ENCODE peak calls at places on chromosomes 7 and 10, in four cellular contexts. K is thoracic aorta; M is lower leg skin; V is CD4-positive, alpha-beta T cell. G is an unnamed sample.

GRCh38 chr7:34652784-34653183 is 5.2 kb upstream of the NPSR1 start:
- DNase-seq in K (no peak), M (no peak), V (no peak), G (no peak)

GRCh38 chr10:113064039-113064438 is 114.0 kb downstream of the TCF7L2 start:
- DNase-seq in K (no peak), M (no peak), V (no peak), G (no peak)

GRCh38 chr7:150811-151221 is 41.6 kb upstream of the FAM20C start:
- DNase-seq in K (no peak), M (no peak), V (no peak), G (no peak)

GRCh38 chr10:96276426-96276825 is 5.1 kb upstream of the BLNK start:
- DNase-seq in K (no peak), M (peak), V (no peak), G (no peak)

GRCh38 chr10:71398991-71399375 is 2.3 kb downstream of the CDH23 start:
- DNase-seq in K (no peak), M (peak), V (no peak), G (no peak)

GRCh38 chr7:539731-540411 is 20.2 kb upstream of the PDGFA start:
- DNase-seq in K (no peak), M (no peak), V (no peak), G (no peak)

GRCh38 chr10:49751636-49752510 is 10.2 kb downstream of the OGDHL start:
- DNase-seq in K (no peak), M (peak), V (no peak), G (no peak)

GRCh38 chr10:113304726-113305125 is 248.1 kb upstream of the HABP2 start:
- DNase-seq in K (no peak), M (no peak), V (no peak), G (no peak)

GRCh38 chr10:43781480-43782361 is 133.0 kb upstream of the ZNF32 start:
- DNase-seq in K (no peak), M (peak), V (no peak), G (no peak)

GRCh38 chr10:60042262-60042661 is 135.9 kb upstream of the CCDC6 start:
- DNase-seq in K (no peak), M (no peak), V (no peak), G (no peak)

GRCh38 chr7:99579956-99580777 is 17.9 kb upstream of the TMEM225B start:
- DNase-seq in K (no peak), M (peak), V (peak), G (no peak)

GRCh38 chr7:121516791-121517305 is 120.7 kb upstream of the FAM3C start:
- DNase-seq in K (no peak), M (no peak), V (no peak), G (no peak)

GRCh38 chr7:44247868-44248651 is 47.3 kb downstream of the YKT6 start:
- DNase-seq in K (no peak), M (no peak), V (no peak), G (no peak)

GRCh38 chr7:134174797-134175261 is 47.7 kb downstream of the LRGUK start:
- DNase-seq in K (no peak), M (no peak), V (no peak), G (peak)

GRCh38 chr10:5411941-5412276 is 448 bp upstream of the NET1 start:
- DNase-seq in K (no peak), M (no peak), V (no peak), G (no peak)

GRCh38 chr7:113188396-113188795 is 70.0 kb upstream of the SMIM30 start:
- DNase-seq in K (no peak), M (no peak), V (no peak), G (no peak)

GRCh38 chr10:133124357-133125211 is 35.4 kb upstream of the KNDC1 start:
- DNase-seq in K (no peak), M (no peak), V (no peak), G (peak)

GRCh38 chr10:62851449-62851848 is 35.3 kb upstream of the EGR2 start:
- DNase-seq in K (no peak), M (no peak), V (no peak), G (no peak)

GRCh38 chr7:18109762-18110161 is 82.1 kb upstream of the PRPS1L1 start:
- DNase-seq in K (no peak), M (no peak), V (no peak), G (no peak)

GRCh38 chr10:35643976-35644799 is 2.1 kb upstream of the FZD8 start:
- DNase-seq in K (no peak), M (no peak), V (no peak), G (peak)

GRCh38 chr7:47142169-47142866 is 439.6 kb downstream of the TNS3 start:
- DNase-seq in K (no peak), M (no peak), V (no peak), G (no peak)

GRCh38 chr10:133325392-133325760 is 11.3 kb downstream of the CALY start:
- DNase-seq in K (no peak), M (no peak), V (no peak), G (no peak)

GRCh38 chr10:68604441-68604840 is 44.3 kb downstream of the TET1 start:
- DNase-seq in K (no peak), M (no peak), V (no peak), G (no peak)

GRCh38 chr10:63713191-63714144 is 192.3 kb downstream of the REEP3 start:
- DNase-seq in K (no peak), M (no peak), V (no peak), G (no peak)

GRCh38 chr7:124930655-124931597 is 1.3 kb upstream of the POT1 start:
- DNase-seq in K (no peak), M (no peak), V (no peak), G (no peak)

GRCh38 chr10:91705948-91706670 is 73.2 kb upstream of the PPP1R3C start:
- DNase-seq in K (no peak), M (no peak), V (no peak), G (no peak)

GRCh38 chr10:123154943-123155505 is 822 bp downstream of the BUB3 start:
- DNase-seq in K (no peak), M (no peak), V (no peak), G (no peak)

GRCh38 chr7:46754135-46754730 is 827.7 kb downstream of the TNS3 start:
- DNase-seq in K (no peak), M (no peak), V (no peak), G (no peak)

GRCh38 chr7:13442226-13442625 is 547.2 kb downstream of the ETV1 start:
- DNase-seq in K (no peak), M (no peak), V (no peak), G (no peak)

GRCh38 chr7:147415991-147416390 is 1174.6 kb upstream of the C7orf33 start:
- DNase-seq in K (no peak), M (no peak), V (no peak), G (no peak)

GRCh38 chr7:27128034-27128433 is 2.5 kb downstream of the HOXA4 start:
- DNase-seq in K (no peak), M (peak), V (no peak), G (no peak)

GRCh38 chr7:44283381-44284211 is 41.8 kb downstream of the CAMK2B start:
- DNase-seq in K (no peak), M (peak), V (no peak), G (no peak)

GRCh38 chr10:30988831-30989458 is 42.7 kb downstream of the ZNF438 start:
- DNase-seq in K (no peak), M (no peak), V (no peak), G (no peak)

GRCh38 chr7:25454562-25455031 is 226.3 kb upstream of the NPVF start:
- DNase-seq in K (no peak), M (no peak), V (no peak), G (no peak)

GRCh38 chr7:95335093-95335492 is 10.8 kb upstream of the PON1 start:
- DNase-seq in K (no peak), M (no peak), V (no peak), G (no peak)

GRCh38 chr10:131652416-131652815 is 248.4 kb upstream of the PPP2R2D start:
- DNase-seq in K (no peak), M (peak), V (no peak), G (no peak)

DNA sequence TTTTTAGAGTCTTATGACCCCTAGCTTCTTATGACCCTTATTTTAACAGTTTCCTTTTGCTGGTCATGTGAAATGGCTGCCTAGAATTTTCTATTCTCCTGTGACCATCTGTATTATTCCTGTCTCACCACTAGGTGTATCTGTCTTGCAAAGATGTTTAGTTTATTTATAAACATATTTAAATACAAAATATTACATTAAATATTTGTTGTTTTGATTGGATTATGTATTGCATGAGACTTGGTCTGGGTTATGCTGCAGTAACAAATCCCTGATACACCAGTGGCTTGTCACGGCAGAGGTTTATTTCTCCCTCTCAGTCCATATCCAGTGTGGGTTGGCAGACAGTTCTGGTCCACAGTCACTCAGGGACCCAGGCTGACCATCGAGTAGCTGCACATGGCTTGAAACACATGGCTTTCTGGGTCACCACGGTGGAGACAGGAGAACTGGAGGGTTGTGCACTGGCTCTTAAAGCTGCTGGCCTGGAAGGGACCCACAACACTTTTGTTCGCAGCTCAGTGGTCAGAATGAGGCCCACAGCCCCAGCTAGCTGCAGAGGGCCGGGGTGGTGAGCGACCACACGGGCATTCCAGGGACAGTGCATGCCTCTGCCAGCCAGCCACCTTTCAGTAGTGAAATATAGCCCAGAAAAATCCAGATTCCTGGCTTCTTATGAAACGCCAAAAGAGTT is 7.4 kb downstream of the RASSF4 start:
- DNase-seq in K (no peak), M (peak), V (no peak), G (no peak)
- TF ChIP-seq CTCF in K (no peak), M (no peak), V (no peak), G (peak)

GRCh38 chr10:128631801-128632241 is 505.6 kb upstream of the MKI67 start:
- DNase-seq in K (no peak), M (no peak), V (no peak), G (no peak)
- TF ChIP-seq CTCF in K (no peak), M (no peak), V (no peak), G (peak)

DNA sequence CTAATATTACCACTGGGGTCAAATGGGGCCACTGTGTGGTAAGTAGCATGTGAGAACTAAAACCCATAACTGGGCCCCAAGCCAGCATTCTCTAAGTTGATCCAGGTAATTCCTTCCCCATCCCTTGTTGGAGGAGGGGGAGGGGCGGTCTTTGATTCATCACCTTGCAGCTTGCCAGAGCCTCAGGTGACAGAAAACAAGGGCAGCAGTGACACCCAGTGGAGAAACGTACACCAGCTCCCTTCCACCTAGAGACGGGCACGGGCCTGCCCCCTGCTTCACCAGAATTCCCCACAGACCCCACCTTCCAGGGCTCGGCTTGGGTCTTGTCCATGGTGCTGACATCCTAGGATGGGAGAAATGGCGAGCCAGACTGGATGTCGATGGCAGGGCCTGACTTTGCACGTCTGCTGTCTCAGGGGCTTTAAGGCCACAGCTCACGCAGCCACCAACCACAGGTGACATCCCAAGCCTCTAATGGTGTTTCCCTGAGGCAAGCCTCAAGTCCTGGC is 102.0 kb downstream of the STRA8 start:
- DNase-seq in K (no peak), M (peak), V (no peak), G (peak)
- TF ChIP-seq CTCF in K (no peak), M (no peak), V (no peak), G (peak)

DNA sequence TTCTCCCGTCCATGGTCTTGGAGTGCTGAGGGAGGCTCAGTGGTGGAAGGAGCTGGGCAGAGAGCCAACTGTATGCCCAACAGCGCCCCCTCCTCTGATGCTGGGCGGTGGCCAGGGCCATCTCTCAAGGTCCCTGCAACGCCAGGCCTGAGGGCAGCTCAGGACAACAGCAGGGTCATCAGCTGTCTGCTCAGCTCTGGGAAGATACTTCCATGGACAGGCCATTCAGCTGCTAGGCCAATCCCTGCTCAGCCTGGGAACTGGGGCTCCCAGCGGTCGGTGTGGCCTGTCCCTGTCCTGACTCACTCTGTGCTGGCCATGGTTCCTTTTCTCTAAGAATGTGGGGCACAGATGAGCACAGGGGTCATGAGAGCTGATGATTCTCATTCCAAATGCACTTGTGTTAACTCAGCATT is 72.8 kb downstream of the ADCY1 start:
- DNase-seq in K (no peak), M (peak), V (no peak), G (no peak)
- TF ChIP-seq CTCF in K (no peak), M (no peak), V (no peak), G (no peak)